ENCODE peak calls at places on chromosomes 1 and 21, in five cellular contexts. D, K, X, R and O are unnamed samples.

GRCh38 chr1:206907304-206907991 is 10.2 kb downstream of the IL24 start:
- DNase-seq in D (no peak), K (no peak), X (peak), R (no peak), O (peak)

GRCh38 chr1:109914587-109915240 is 4.1 kb downstream of the CSF1 start:
- DNase-seq in D (no peak), K (no peak), X (no peak), R (peak), O (no peak)

GRCh38 chr1:48947761-48948537 is 171.3 kb upstream of the BEND5 start:
- DNase-seq in D (no peak), K (no peak), X (peak), R (no peak), O (no peak)

GRCh38 chr1:211935448-211935970 is 99.8 kb downstream of the INTS7 start:
- DNase-seq in D (no peak), K (no peak), X (no peak), R (no peak), O (no peak)

GRCh38 chr1:25695991-25696330 is 79.4 kb downstream of the MAN1C1 start:
- DNase-seq in D (no peak), K (no peak), X (no peak), R (peak), O (no peak)

GRCh38 chr1:41387667-41388091 is 26.4 kb downstream of the FOXO6 start:
- DNase-seq in D (peak), K (no peak), X (peak), R (peak), O (no peak)

GRCh38 chr1:66022904-66023620 is 230.4 kb downstream of the PDE4B start:
- DNase-seq in D (no peak), K (no peak), X (peak), R (no peak), O (no peak)

GRCh38 chr21:43290529-43291346 is 121.9 kb downstream of the CRYAA start:
- DNase-seq in D (no peak), K (no peak), X (no peak), R (no peak), O (no peak)

GRCh38 chr1:153552335-153552734 is 3.3 kb upstream of the S100A3 start:
- DNase-seq in D (no peak), K (no peak), X (peak), R (no peak), O (no peak)

GRCh38 chr1:230186003-230186863 is 119.2 kb downstream of the GALNT2 start:
- DNase-seq in D (peak), K (no peak), X (peak), R (peak), O (peak)

GRCh38 chr1:157968951-157969350 is 24.5 kb upstream of the KIRREL1 start:
- DNase-seq in D (no peak), K (no peak), X (no peak), R (peak), O (no peak)

GRCh38 chr1:78375996-78376395 is 114.8 kb upstream of the PTGFR start:
- DNase-seq in D (no peak), K (no peak), X (no peak), R (no peak), O (no peak)

GRCh38 chr1:183023146-183023600 is at the start of gene LAMC1:
- DNase-seq in D (peak), K (no peak), X (peak), R (peak), O (peak)

GRCh38 chr1:35587736-35588135 is 14.6 kb downstream of the TFAP2E start:
- DNase-seq in D (no peak), K (no peak), X (no peak), R (no peak), O (no peak)

GRCh38 chr1:220810179-220810653 is 23.5 kb downstream of the MTARC1 start:
- DNase-seq in D (peak), K (peak), X (peak), R (peak), O (peak)

GRCh38 chr1:150235436-150235851 is 468 bp downstream of the ANP32E start:
- DNase-seq in D (no peak), K (no peak), X (no peak), R (peak), O (no peak)

GRCh38 chr1:31431351-31431750 is 18.3 kb downstream of the SERINC2 start:
- DNase-seq in D (no peak), K (no peak), X (no peak), R (no peak), O (no peak)

GRCh38 chr1:53143527-53143926 is 1.1 kb upstream of the SLC1A7 start:
- DNase-seq in D (no peak), K (no peak), X (no peak), R (no peak), O (no peak)

GRCh38 chr1:25204797-25205441 is 27.4 kb downstream of the SYF2 start:
- DNase-seq in D (no peak), K (no peak), X (peak), R (peak), O (peak)

GRCh38 chr1:167165948-167166702 is 54.6 kb upstream of the POU2F1 start:
- DNase-seq in D (no peak), K (no peak), X (peak), R (no peak), O (no peak)

GRCh38 chr1:5286244-5286643 is 631.8 kb downstream of the AJAP1 start:
- DNase-seq in D (no peak), K (no peak), X (peak), R (no peak), O (no peak)

GRCh38 chr1:111605553-111605952 is 14.0 kb upstream of the RAP1A start:
- DNase-seq in D (no peak), K (no peak), X (no peak), R (peak), O (no peak)

GRCh38 chr1:181676269-181676668 is 193.0 kb downstream of the CACNA1E start:
- DNase-seq in D (no peak), K (no peak), X (peak), R (peak), O (peak)

GRCh38 chr1:228291906-228292608 is 84.2 kb downstream of the OBSCN start:
- DNase-seq in D (no peak), K (no peak), X (no peak), R (no peak), O (no peak)

GRCh38 chr1:164637461-164638375 is 78.7 kb downstream of the PBX1 start:
- DNase-seq in D (no peak), K (no peak), X (no peak), R (peak), O (no peak)

GRCh38 chr21:37622755-37623543 is 256.4 kb downstream of the DYRK1A start:
- DNase-seq in D (no peak), K (no peak), X (no peak), R (no peak), O (no peak)

GRCh38 chr21:46001821-46002681 is 20.5 kb downstream of the COL6A1 start:
- DNase-seq in D (peak), K (no peak), X (no peak), R (no peak), O (no peak)

GRCh38 chr1:17903386-17903785 is 148.3 kb downstream of the ACTL8 start:
- DNase-seq in D (no peak), K (no peak), X (no peak), R (no peak), O (peak)

GRCh38 chr1:1677718-1678580 is 14.6 kb downstream of the SLC35E2B start:
- DNase-seq in D (no peak), K (no peak), X (peak), R (peak), O (no peak)

GRCh38 chr1:148308832-148309458 is 156.9 kb upstream of the NBPF11 start:
- DNase-seq in D (no peak), K (no peak), X (peak), R (peak), O (no peak)

GRCh38 chr1:12196641-12197482 is 30.1 kb downstream of the TNFRSF1B start:
- DNase-seq in D (peak), K (peak), X (peak), R (no peak), O (peak)

GRCh38 chr1:221468556-221468955 is 273.3 kb downstream of the DUSP10 start:
- DNase-seq in D (no peak), K (no peak), X (peak), R (no peak), O (no peak)

GRCh38 chr1:16254263-16254948 is 17.4 kb upstream of the CPLANE2 start:
- DNase-seq in D (no peak), K (no peak), X (no peak), R (no peak), O (no peak)

GRCh38 chr1:17167041-17167782 is 37.7 kb upstream of the PADI1 start:
- DNase-seq in D (no peak), K (no peak), X (peak), R (no peak), O (no peak)

GRCh38 chr1:201676061-201676644 is 137.2 kb downstream of the NAV1 start:
- DNase-seq in D (peak), K (peak), X (peak), R (peak), O (no peak)

GRCh38 chr1:107138166-107138565 is 2.7 kb upstream of the NTNG1 start:
- DNase-seq in D (no peak), K (no peak), X (no peak), R (no peak), O (no peak)

GRCh38 chr1:33045814-33046213 is 9.1 kb upstream of the AK2 start:
- DNase-seq in D (no peak), K (peak), X (no peak), R (no peak), O (no peak)

GRCh38 chr1:43174873-43175272 is 2.7 kb downstream of the CFAP57 start:
- DNase-seq in D (no peak), K (no peak), X (no peak), R (no peak), O (no peak)

GRCh38 chr1:55364216-55364615 is 149.1 kb upstream of the USP24 start:
- DNase-seq in D (no peak), K (no peak), X (no peak), R (no peak), O (no peak)